ENCODE peak calls at places on chromosomes 4 and X, in ten cellular contexts. T is tibial nerve, X is AG04449, M is pancreas, A is AG10803, E is lower leg skin, Z is left ventricle myocardium inferior, J is adrenal gland, U is lower lobe of right lung, N is K562. F is an unnamed sample.

GRCh38 chr4:38514465-38515146 is 149.4 kb upstream of the KLF3 start:
- DNase-seq in E (no peak), T (no peak), A (no peak), N (no peak), X (no peak), Z (no peak), J (no peak), M (no peak), U (no peak), F (no peak)

GRCh38 chr4:15961778-15962510 is 1.0 kb downstream of the FGFBP2 start:
- DNase-seq in U (no peak), A (no peak), J (no peak), M (no peak), E (no peak), N (no peak), X (no peak), Z (no peak), T (peak), F (no peak)

GRCh38 chr4:21134994-21135393 is 434.7 kb downstream of the PACRGL start:
- DNase-seq in J (no peak), U (no peak), E (no peak), M (no peak), T (no peak), A (peak), N (no peak), Z (no peak), X (no peak), F (peak)

GRCh38 chrX:81925812-81926211 is 723.9 kb downstream of the SH3BGRL start:
- DNase-seq in M (no peak), X (no peak), N (no peak), Z (no peak), T (no peak), A (no peak), E (no peak), J (no peak), U (no peak), F (no peak)

GRCh38 chr4:108168672-108169562 is at the start of gene LEF1:
- DNase-seq in Z (no peak), J (peak), U (no peak), M (peak), T (peak), A (peak), X (no peak), N (peak), E (no peak), F (peak)

GRCh38 chr4:75733369-75733768 is 9.0 kb downstream of the USO1 start:
- DNase-seq in M (no peak), T (no peak), J (no peak), N (no peak), U (no peak), A (peak), Z (no peak), X (no peak), E (no peak), F (no peak)

GRCh38 chr4:169619518-169619957 is 840 bp upstream of the CLCN3 start:
- DNase-seq in X (no peak), E (peak), A (peak), Z (no peak), N (peak), T (peak), M (peak), J (peak), U (no peak), F (peak)

GRCh38 chrX:118062817-118063615 is 53.6 kb downstream of the KLHL13 start:
- DNase-seq in A (no peak), U (no peak), J (no peak), X (no peak), N (no peak), Z (no peak), T (no peak), E (no peak), M (no peak), F (no peak)

GRCh38 chr4:10121568-10122097 is 5.0 kb upstream of the WDR1 start:
- DNase-seq in M (no peak), J (no peak), E (no peak), A (no peak), N (no peak), U (no peak), X (no peak), Z (no peak), T (no peak), F (no peak)

DNA sequence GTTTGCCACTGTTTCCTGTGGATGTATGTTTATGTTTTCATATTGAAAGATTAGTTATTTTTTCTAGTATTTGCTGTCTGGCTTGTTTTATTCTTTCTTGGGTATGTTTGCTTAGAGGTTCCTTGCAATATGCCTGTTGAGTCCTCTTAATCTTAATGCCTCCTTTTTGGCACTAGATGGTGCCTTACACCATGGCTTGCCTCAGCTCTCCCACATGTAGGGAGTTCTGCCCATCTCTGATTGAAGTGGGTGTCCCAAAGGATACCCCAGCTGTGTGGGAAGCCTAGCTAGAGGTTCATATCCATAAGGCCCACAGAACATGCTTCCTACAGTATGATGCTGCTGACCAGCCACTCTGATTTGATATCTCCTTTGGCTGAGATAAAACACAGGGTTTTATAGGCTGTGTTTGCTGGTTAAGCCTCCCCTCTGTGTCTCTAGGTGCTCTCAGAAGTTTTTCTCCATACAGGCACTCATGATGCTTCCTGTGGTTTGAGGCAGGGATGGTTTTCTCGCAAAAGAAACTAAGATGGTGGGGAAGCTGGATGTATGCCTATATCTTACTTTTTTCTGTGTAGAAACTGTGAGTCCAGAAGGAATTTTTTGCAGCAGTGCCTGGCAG is 162.4 kb downstream of the ASB9 start:
- DNase-seq in T (no peak), X (no peak), M (no peak), Z (no peak), E (no peak), J (no peak), N (no peak), U (no peak), A (no peak), F (no peak)
- TF ChIP-seq CTCF in T (no peak), X (no peak), M (no peak), Z (no peak), E (no peak), J (no peak), N (no peak), U (no peak), A (no peak), F (no peak)

GRCh38 chr4:3849140-3849539 is 83.0 kb downstream of the ADRA2C start:
- DNase-seq in J (no peak), T (no peak), U (no peak), M (no peak), Z (no peak), N (no peak), E (no peak), A (no peak), X (no peak), F (no peak)
- TF ChIP-seq CTCF in J (no peak), T (no peak), U (no peak), M (no peak), Z (no peak), N (no peak), E (no peak), A (no peak), X (no peak), F (no peak)

DNA sequence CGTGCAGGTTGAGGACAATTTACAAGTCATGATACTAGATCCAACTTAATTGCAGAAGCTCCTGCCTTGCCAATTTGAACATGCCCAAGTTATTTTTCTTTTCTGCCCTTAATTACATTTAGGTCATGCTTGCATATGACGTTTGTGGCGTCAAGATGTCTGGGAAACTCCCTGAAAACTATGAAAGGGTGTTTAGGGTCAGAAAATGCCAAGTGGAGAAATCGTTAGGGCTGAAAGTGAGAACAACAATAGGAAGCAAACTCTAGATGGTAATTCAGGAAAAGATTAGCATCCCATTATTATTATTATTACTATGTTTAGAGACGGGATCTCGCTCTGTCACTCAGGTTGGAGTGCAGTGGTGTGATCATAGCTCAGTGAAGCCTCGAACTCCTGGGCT is 38.2 kb upstream of the PLAC8 start:
- DNase-seq in Z (no peak), M (no peak), E (no peak), A (no peak), J (no peak), X (no peak), U (no peak), N (no peak), T (no peak), F (no peak)
- TF ChIP-seq CTCF in Z (no peak), M (no peak), E (no peak), A (no peak), J (no peak), X (no peak), U (no peak), N (no peak), T (no peak), F (no peak)

GRCh38 chr4:8857682-8858187 is 13.9 kb downstream of the HMX1 start:
- DNase-seq in A (no peak), M (no peak), X (no peak), T (no peak), Z (no peak), U (no peak), E (no peak), N (no peak), J (no peak), F (no peak)

GRCh38 chr4:8854016-8854415 is 17.6 kb downstream of the HMX1 start:
- DNase-seq in T (no peak), J (no peak), U (no peak), M (no peak), E (no peak), A (no peak), Z (no peak), X (no peak), N (no peak), F (no peak)

GRCh38 chr4:8856835-8857590 is 14.6 kb downstream of the HMX1 start:
- DNase-seq in M (no peak), J (no peak), A (no peak), E (no peak), T (no peak), X (no peak), Z (no peak), N (no peak), U (no peak), F (no peak)

GRCh38 chr4:8854866-8855265 is 16.8 kb downstream of the HMX1 start:
- DNase-seq in U (no peak), A (peak), M (no peak), E (no peak), J (no peak), X (no peak), N (no peak), T (no peak), Z (no peak), F (no peak)

DNA sequence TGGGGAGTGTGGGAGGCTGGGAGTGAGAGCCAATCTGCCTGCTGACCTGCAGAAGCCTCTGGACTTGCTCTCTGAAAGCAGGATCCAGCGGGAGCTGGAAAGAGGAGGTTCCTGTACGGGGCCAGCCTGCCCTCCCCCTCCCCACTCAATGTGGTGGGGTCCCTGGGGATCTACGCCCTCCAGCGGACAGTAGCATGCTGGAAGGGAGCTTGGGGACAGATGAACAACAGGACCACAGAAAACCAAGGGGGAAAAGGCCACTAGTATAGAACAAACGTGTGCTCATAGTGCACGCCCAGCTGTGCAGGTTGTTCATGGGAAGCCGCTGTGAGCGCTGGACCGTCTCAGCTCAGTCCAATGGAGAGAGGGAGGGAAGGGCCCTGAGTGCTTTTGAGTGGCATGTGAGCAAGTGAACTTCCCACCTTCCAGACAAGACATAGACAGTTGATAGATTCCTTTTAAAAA is 15.8 kb downstream of the HMX1 start:
- DNase-seq in X (no peak), M (no peak), T (no peak), E (no peak), Z (no peak), A (no peak), N (peak), U (no peak), J (no peak), F (no peak)
- TF ChIP-seq CTCF in X (no peak), M (no peak), T (no peak), E (no peak), Z (no peak), A (no peak), N (no peak), U (no peak), J (no peak), F (no peak)

F was measured in endothelial cell.